ENCODE peak calls at places on chromosomes 7 and 10, in eight cellular contexts. A is T-helper 9 cell; J is ELF-1; U is activated CD4-positive, CD25-positive, alpha-beta regulatory T cell; P is neural crest cell; F is stimulated activated CD4-positive, alpha-beta T cell treated with anti-CD3 and anti-CD28 coated beads, Interleukin-1b, Interleukin-23, amount 100 ng/mL, for 4 hours; M is left ventricle myocardium inferior; N is AG09309. D is an unnamed sample.

GRCh38 chr7:131068604-131069021 is 259.1 kb upstream of the MKLN1 start:
- DNase-seq in A (no peak), J (no peak), U (no peak), P (no peak), F (no peak), M (no peak), N (no peak), D (no peak)

GRCh38 chr10:75977146-75977545 is 545.7 kb downstream of the LRMDA start:
- DNase-seq in A (no peak), J (no peak), U (no peak), P (no peak), F (no peak), M (no peak), N (no peak), D (no peak)

GRCh38 chr10:132813001-132813401 is 27.1 kb upstream of the NKX6-2 start:
- DNase-seq in A (no peak), J (no peak), U (no peak), P (no peak), F (no peak), M (no peak), N (no peak), D (no peak)

GRCh38 chr7:108147031-108147563 is 16.9 kb upstream of the LAMB4 start:
- DNase-seq in A (no peak), J (peak; percentile 34), U (no peak), P (no peak), F (no peak), M (no peak), N (no peak), D (no peak)

GRCh38 chr7:151429555-151430331 is 10.2 kb downstream of the CRYGN start:
- DNase-seq in A (peak; percentile 50), J (peak; percentile 66), U (no peak), P (no peak), F (no peak), M (no peak), N (no peak), D (no peak)

GRCh38 chr10:123792579-123792978 is 99.0 kb downstream of the CPXM2 start:
- DNase-seq in A (no peak), J (no peak), U (no peak), P (no peak), F (no peak), M (no peak), N (no peak), D (no peak)

GRCh38 chr10:36578306-36578705 is 547.1 kb upstream of the ANKRD30A start:
- DNase-seq in A (no peak), J (no peak), U (no peak), P (no peak), F (no peak), M (no peak), N (peak; percentile 41), D (peak; percentile 11)

GRCh38 chr7:44213872-44214595 is 13.3 kb downstream of the YKT6 start:
- DNase-seq in A (no peak), J (peak; percentile 90), U (no peak), P (no peak), F (no peak), M (no peak), N (no peak), D (no peak)

GRCh38 chr10:104330168-104331117 is 7.8 kb downstream of the ITPRIP start:
- DNase-seq in A (no peak), J (peak; percentile 80), U (no peak), P (no peak), F (no peak), M (no peak), N (peak; percentile 88), D (no peak)

GRCh38 chr7:8217200-8218068 is 44.5 kb downstream of the ICA1 start:
- DNase-seq in A (no peak), J (no peak), U (peak; percentile 12), P (peak; percentile 42), F (peak; percentile 51), M (no peak), N (peak; percentile 46), D (peak; percentile 48)

GRCh38 chr10:22945934-22946673 is 18.3 kb downstream of the ARMC3 start:
- DNase-seq in A (no peak), J (no peak), U (no peak), P (no peak), F (no peak), M (no peak), N (no peak), D (no peak)

GRCh38 chr7:55073051-55073511 is 54.3 kb downstream of the EGFR start:
- DNase-seq in A (no peak), J (no peak), U (no peak), P (no peak), F (no peak), M (no peak), N (no peak), D (no peak)

GRCh38 chr10:77506517-77506916 is 131.1 kb downstream of the KCNMA1 start:
- DNase-seq in A (no peak), J (no peak), U (no peak), P (no peak), F (no peak), M (no peak), N (no peak), D (no peak)

GRCh38 chr10:126671402-126671975 is 996 bp upstream of the C10orf90 start:
- DNase-seq in A (no peak), J (no peak), U (no peak), P (no peak), F (no peak), M (no peak), N (no peak), D (no peak)

GRCh38 chr7:85469446-85469970 is 282.7 kb upstream of the SEMA3D start:
- DNase-seq in A (no peak), J (no peak), U (no peak), P (no peak), F (no peak), M (no peak), N (peak; percentile 41), D (no peak)

GRCh38 chr7:30702200-30702599 is 19.9 kb upstream of the CRHR2 start:
- DNase-seq in A (no peak), J (no peak), U (no peak), P (no peak), F (no peak), M (no peak), N (no peak), D (no peak)

GRCh38 chr7:20064974-20065862 is 152.0 kb downstream of the MACC1 start:
- DNase-seq in A (no peak), J (no peak), U (no peak), P (no peak), F (no peak), M (no peak), N (peak; percentile 55), D (peak; percentile 8)

GRCh38 chr10:77836299-77836820 is 90.2 kb downstream of the DLG5 start:
- DNase-seq in A (peak; percentile 63), J (peak; percentile 53), U (peak; percentile 16), P (peak; percentile 23), F (peak; percentile 36), M (peak; percentile 67), N (no peak), D (no peak)

GRCh38 chr7:18573410-18574234 is 78.1 kb downstream of the HDAC9 start:
- DNase-seq in A (no peak), J (no peak), U (no peak), P (no peak), F (no peak), M (peak; percentile 16), N (no peak), D (no peak)

GRCh38 chr7:99928994-99929729 is at the start of gene GJC3:
- DNase-seq in A (peak; percentile 17), J (peak; percentile 76), U (peak; percentile 32), P (peak; percentile 46), F (no peak), M (peak; percentile 62), N (no peak), D (no peak)

GRCh38 chr10:23051278-23051677 is 44.1 kb upstream of the MSRB2 start:
- DNase-seq in A (no peak), J (no peak), U (no peak), P (no peak), F (no peak), M (no peak), N (no peak), D (no peak)

GRCh38 chr7:101085000-101085948 is at the start of gene TRIM56:
- DNase-seq in A (peak; percentile 68), J (peak; percentile 96), U (peak; percentile 66), P (peak; percentile 53), F (peak; percentile 58), M (peak; percentile 89), N (no peak), D (peak; percentile 36)

D was measured in AG04450.